ENCODE peak calls at places on chromosomes 1 and 21, in seven cellular contexts. Y is fibroblast of lung, D is astrocyte, Q is GM23338, T is IMR-90, P is OCI-LY7, W is HepG2. O is an unnamed sample. For H4K20me1, the result is how much of the 10 kb centered on the place peaks cover.

GRCh38 chr1:21050031-21050430 is 126.7 kb downstream of the EIF4G3 start:
- DNase-seq in Y (peak), D (peak), Q (no peak), T (peak), P (no peak), W (no peak), O (no peak)

GRCh38 chr1:15722836-15723542 is 13.1 kb upstream of the SLC25A34 start:
- DNase-seq in Y (no peak), D (no peak), Q (no peak), T (no peak), P (no peak), W (no peak), O (no peak)

GRCh38 chr1:87212431-87213125 is 116.1 kb upstream of the LMO4 start:
- DNase-seq in Y (no peak), D (peak), Q (no peak), T (no peak), P (no peak), W (no peak), O (no peak)

GRCh38 chr1:28928306-28928987 is 14.1 kb downstream of the EPB41 start:
- DNase-seq in Y (no peak), D (no peak), Q (no peak), T (no peak), P (peak), W (no peak), O (no peak)

GRCh38 chr1:170967042-170967910 is 31.9 kb downstream of the MROH9 start:
- DNase-seq in Y (peak), D (peak), Q (peak), T (peak), P (peak), W (peak), O (peak)

GRCh38 chr1:234914606-234915290 is 213.9 kb downstream of the TOMM20 start:
- DNase-seq in Y (no peak), D (no peak), Q (no peak), T (no peak), P (no peak), W (no peak), O (no peak)

GRCh38 chr1:37926061-37926924 is 20.6 kb downstream of the INPP5B start:
- DNase-seq in Y (no peak), D (no peak), Q (no peak), T (no peak), P (peak), W (no peak), O (no peak)

GRCh38 chr1:153945131-153945794 is 1.3 kb downstream of the DENND4B start:
- DNase-seq in Y (peak), D (peak), Q (peak), T (peak), P (peak), W (no peak), O (peak)

GRCh38 chr1:202076050-202076511 is 46.6 kb upstream of the GPR37L1 start:
- DNase-seq in Y (no peak), D (no peak), Q (no peak), T (no peak), P (no peak), W (peak), O (no peak)

DNA sequence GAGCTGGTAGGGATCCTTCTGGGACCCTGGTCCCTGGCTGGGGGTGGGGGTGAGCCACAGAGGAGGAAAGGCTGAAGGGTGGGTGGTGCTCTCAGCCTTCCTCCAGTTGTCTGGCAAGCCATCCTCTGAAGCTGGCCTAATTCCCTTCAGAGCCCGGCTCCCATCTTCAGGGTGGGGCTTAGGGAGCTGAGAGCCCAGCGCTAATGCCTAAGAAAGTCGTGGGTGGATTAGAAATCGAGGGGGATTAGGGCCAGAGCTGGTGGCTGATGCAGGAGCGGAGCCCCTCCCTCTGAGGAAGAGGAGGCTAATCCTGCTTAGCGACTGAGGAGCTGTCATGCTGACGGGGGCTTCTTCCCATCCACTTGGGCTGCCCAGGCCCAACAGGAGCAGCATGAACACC is 30.8 kb upstream of the DMBX1 start:
- DNase-seq in Y (no peak), D (no peak), Q (no peak), T (no peak), P (no peak), W (no peak), O (peak)
- H3K4me3 ChIP-seq in Y (no peak), D (no peak), Q (no peak), T (no peak), P (no peak), W (no peak), O (no peak)

DNA sequence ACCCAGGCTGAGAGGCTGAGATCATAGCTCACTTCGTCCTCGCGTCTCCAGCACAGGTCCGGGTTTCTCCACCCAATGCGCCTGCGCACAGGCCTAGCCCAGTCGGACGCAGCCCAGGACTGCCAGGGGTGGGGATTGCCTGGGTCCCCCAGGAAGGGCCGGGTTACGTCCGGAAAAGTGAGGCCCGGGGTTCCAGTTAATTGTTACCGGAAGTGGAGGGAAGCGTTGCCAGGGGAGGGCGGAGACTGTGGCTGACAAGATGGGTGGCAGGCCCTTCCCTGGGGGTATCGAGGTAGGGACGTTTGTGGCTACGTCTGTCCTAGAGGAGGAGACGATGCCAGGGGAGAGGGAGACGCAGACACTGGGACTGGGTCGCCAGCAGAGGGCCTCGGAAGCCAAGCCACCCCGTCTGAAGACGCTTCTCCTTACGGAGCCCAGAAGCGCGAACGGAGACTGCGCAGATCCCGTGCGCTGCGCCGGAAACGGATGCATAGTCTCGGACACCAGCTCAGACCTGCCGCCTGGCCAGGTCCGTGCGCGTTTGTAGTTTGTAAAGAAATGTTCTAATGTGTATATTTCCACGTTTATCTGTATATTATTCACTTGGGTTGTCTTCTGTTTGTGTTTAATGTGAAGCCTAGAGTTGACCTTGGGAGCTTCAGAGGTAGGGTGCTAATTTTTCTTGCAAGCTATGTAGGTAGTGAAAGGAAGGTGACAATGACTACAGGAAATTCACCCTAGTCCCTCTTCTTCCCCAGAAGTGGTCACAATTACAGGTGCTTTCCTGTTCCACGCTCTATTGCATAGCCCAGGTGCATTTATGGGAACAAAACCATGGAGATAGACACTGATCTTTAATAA is 7.3 kb downstream of the RSRP1 start:
- DNase-seq in Y (peak), D (peak), Q (peak), T (peak), P (peak), W (peak), O (peak)
- H2AFZ ChIP-seq in Y (peak), D (peak), Q (peak), T (peak), P (peak), W (no peak), O (peak)

GRCh38 chr1:24749257-24749656 is 4.0 kb downstream of the CLIC4 start:
- DNase-seq in Y (no peak), D (no peak), Q (no peak), T (no peak), P (peak), W (no peak), O (no peak)
- H4K20me1 ChIP-seq in Y (under half), D (half or more), Q (half or more), T (half or more), P (under half), W (under half), O (half or more)

DNA sequence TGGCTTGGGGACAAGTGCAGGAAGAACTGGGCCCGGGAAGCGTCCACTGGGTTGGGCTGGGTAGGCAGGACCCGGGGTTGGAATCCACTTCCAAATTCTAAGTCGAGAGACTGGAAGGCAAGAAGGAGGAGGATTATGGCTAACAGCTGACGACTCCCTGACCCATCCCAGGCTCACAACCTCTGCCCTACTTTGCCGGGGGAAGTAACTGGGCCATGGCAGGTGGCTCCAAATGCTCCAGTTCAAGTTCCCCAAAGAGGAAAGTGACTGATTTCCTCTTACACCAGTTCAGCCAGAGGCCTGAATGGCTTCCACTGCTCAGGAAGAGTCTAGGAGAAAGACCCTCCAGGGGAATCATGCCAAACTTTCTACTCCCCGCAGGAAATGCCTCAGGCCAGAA is 11.4 kb downstream of the EMC1 start:
- DNase-seq in Y (no peak), D (no peak), Q (no peak), T (no peak), P (no peak), W (no peak), O (no peak)
- H3K4me3 ChIP-seq in Y (no peak), D (no peak), Q (no peak), T (no peak), P (no peak), W (no peak), O (no peak)

DNA sequence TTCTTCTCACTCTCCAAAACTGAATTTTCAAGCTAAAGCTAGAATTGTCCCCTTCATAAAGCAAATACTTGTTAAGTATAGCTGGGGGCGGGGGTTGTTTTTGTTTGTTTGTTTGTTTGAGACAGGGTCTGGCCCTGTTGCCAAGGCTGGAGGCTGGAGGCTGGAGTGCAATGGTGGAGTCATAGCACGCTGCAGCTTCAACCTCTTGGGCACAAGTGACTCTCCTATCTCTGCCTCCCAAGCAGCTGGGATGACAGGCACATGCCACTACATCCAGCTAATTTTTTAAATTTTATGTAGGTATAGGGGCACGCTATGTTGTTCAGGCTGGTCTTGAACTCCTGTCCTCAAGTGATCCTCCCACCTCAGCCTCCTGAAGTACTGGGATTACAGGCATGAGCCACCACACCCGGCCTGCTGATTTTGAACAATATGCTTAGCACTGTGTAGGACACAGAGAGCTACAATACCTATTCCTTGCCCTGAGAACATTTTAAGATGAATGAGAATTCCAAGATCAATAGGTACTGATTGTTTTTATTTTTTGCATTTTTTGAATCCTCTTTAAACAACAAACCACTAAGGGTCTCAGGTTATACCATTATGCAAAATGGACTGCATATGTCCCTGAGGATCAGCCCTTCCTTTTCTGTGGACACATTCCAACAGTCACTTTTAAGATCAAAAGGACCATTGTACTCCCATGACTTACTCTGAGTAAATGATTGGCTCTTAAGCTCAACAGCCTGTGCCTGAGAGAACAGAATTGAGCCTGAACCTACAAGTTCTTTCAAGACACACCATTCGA is 42.1 kb downstream of the PCNX2 start:
- DNase-seq in Y (no peak), D (no peak), Q (no peak), T (no peak), P (no peak), W (peak), O (peak)
- H2AFZ ChIP-seq in Y (no peak), D (no peak), Q (no peak), T (no peak), P (no peak), W (no peak), O (no peak)

GRCh38 chr1:19368964-19369363 is 56.8 kb downstream of the SLC66A1 start:
- DNase-seq in Y (no peak), D (no peak), Q (no peak), T (no peak), P (no peak), W (no peak), O (no peak)
- H4K20me1 ChIP-seq in Y (under half), D (half or more), Q (under half), T (half or more), P (under half), W (under half), O (under half)

DNA sequence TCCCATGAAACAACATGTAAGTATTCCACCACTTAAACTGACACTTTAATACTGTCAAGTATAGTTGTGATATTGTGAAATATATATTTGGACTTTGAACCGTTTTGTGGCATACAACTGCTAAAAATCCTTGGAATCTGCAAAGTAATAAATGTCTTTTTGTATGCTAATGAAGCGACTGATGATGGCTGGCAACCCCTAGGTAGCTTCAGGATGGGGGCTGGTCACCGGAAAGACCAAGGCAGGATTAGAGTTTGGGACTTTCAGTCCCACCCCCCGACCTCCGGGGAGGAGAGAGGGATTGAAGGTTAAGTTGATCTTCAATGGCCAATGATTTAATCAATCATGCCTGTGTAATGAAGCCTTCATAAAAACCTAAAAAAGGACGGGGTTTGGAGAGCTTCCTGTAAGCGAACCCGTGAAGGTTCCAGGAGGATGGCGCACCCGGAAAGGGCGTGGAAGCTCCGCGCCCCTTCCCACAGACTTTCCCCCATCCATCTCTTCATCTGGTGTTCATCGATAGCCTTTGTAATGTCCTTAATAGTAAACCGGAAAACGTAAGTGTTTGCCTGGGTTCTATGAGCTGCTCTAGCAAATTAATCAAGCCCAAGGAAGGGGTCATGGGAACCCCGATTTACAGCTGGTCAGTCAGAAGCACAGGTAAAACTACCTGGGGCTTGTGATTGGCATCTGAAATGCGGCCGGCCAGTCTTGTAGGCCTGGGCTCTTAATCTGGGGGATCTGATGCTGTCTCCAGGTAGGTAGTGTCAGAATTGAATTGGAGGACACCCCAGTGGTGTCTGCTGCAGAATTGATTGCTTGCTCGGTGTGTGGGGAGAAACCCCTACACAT is 1.8 kb upstream of the ZNF281 start:
- DNase-seq in Y (no peak), D (no peak), Q (peak), T (no peak), P (no peak), W (peak), O (peak)
- H3K4me3 ChIP-seq in Y (no peak), D (no peak), Q (peak), T (no peak), P (no peak), W (no peak), O (peak)

GRCh38 chr21:31509108-31510017 is 150.1 kb upstream of the SOD1 start:
- DNase-seq in Y (no peak), D (peak), Q (peak), T (no peak), P (peak), W (peak), O (peak)
- H2AFZ ChIP-seq in Y (no peak), D (no peak), Q (no peak), T (no peak), P (peak), W (no peak), O (no peak)

DNA sequence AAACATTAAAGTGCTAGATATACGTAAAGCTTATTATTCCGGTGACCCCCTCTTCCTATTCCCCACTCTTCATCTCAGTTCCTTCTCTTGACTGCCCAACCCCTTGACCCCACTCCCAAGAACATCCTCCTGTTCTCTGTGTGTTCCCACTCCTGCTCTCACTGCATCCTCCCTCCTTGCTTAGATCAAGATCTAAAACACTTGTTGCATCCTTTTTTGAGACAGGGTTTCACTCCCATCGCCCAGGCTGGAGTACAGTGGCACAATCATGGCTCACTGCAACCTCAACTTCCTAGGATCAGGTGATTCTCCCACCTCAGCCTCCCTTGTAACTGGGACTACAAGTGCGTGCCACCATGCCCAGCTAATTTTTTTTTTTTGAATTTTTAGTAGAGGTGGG is 13.5 kb downstream of the ATP2B4 start:
- DNase-seq in Y (no peak), D (no peak), Q (no peak), T (no peak), P (no peak), W (no peak), O (no peak)
- H4K20me1 ChIP-seq in Y (under half), D (half or more), Q (under half), T (half or more), P (under half), W (under half), O (half or more)

O was measured in neural progenitor cell.